ENCODE peak calls at places on chromosomes 3 and 15, in four cellular contexts. K is hepatocyte, J is mammary epithelial cell, V is tibial nerve. T is an unnamed sample.

GRCh38 chr15:91882858-91883586 is 29.5 kb downstream of the SLCO3A1 start:
- DNase-seq in V (no peak), K (no peak), J (no peak), T (no peak)

GRCh38 chr15:82571722-82572222 is 31.5 kb upstream of the RPS17 start:
- DNase-seq in J (peak; percentile 35), K (peak; percentile 75), V (peak; percentile 21), T (no peak)

GRCh38 chr3:14340960-14341708 is 61.3 kb upstream of the SLC6A6 start:
- DNase-seq in V (no peak), J (no peak), K (peak; percentile 38), T (no peak)

GRCh38 chr3:119279844-119280243 is 14.3 kb upstream of the ARHGAP31 start:
- DNase-seq in K (no peak), J (no peak), V (no peak), T (no peak)

GRCh38 chr15:66004618-66005262 is 135.4 kb downstream of the RAB11A start:
- DNase-seq in J (peak; percentile 19), V (no peak), K (peak; percentile 66), T (no peak)

GRCh38 chr3:25855281-25855680 is 65.4 kb downstream of the OXSM start:
- DNase-seq in K (no peak), J (no peak), V (no peak), T (no peak)

GRCh38 chr15:57969355-57969754 is 96.2 kb downstream of the ALDH1A2 start:
- DNase-seq in K (no peak), V (no peak), J (peak; percentile 11), T (no peak)

GRCh38 chr3:160134964-160135363 is 90.3 kb upstream of the C3orf80 start:
- DNase-seq in K (no peak), J (peak; percentile 50), V (no peak), T (no peak)

GRCh38 chr3:179272385-179272784 is 21.5 kb upstream of the KCNMB3 start:
- DNase-seq in J (no peak), K (no peak), V (no peak), T (no peak)

GRCh38 chr3:195808741-195809290 is 2.9 kb downstream of the MUC4 start:
- DNase-seq in J (no peak), V (no peak), K (no peak), T (no peak)

GRCh38 chr3:124174910-124175874 is 183.3 kb upstream of the ROPN1 start:
- DNase-seq in V (no peak), J (no peak), K (no peak), T (no peak)

GRCh38 chr3:8702560-8702959 is 31.0 kb upstream of the CAV3 start:
- DNase-seq in J (no peak), V (no peak), K (no peak), T (no peak)

GRCh38 chr3:178174201-178174880 is 361.9 kb upstream of the KCNMB2 start:
- DNase-seq in J (no peak), V (no peak), K (no peak), T (no peak)

GRCh38 chr3:185320949-185321348 is 42.0 kb upstream of the MAP3K13 start:
- DNase-seq in V (no peak), J (no peak), K (no peak), T (no peak)

GRCh38 chr15:59524331-59524731 is 86.3 kb downstream of the FAM81A start:
- DNase-seq in V (no peak), J (no peak), K (no peak), T (no peak)

GRCh38 chr3:120193554-120193953 is 91.5 kb downstream of the GPR156 start:
- DNase-seq in J (no peak), K (no peak), V (no peak), T (no peak)

GRCh38 chr15:63506537-63507035 is 2.2 kb downstream of the USP3 start:
- DNase-seq in V (no peak), J (no peak), K (no peak), T (no peak)

GRCh38 chr3:179020112-179020511 is 51.5 kb downstream of the ZMAT3 start:
- DNase-seq in V (no peak), J (no peak), K (no peak), T (no peak)

GRCh38 chr3:176987901-176988300 is 209.4 kb downstream of the TBL1XR1 start:
- DNase-seq in V (no peak), J (no peak), K (no peak), T (no peak)

GRCh38 chr15:45133561-45133920 is 3.7 kb downstream of the DUOX1 start:
- DNase-seq in J (peak; percentile 17), K (no peak), V (no peak), T (no peak)

GRCh38 chr3:32872487-32873382 is 54.9 kb downstream of the TRIM71 start:
- DNase-seq in V (peak; percentile 24), J (no peak), K (peak; percentile 47), T (no peak)

DNA sequence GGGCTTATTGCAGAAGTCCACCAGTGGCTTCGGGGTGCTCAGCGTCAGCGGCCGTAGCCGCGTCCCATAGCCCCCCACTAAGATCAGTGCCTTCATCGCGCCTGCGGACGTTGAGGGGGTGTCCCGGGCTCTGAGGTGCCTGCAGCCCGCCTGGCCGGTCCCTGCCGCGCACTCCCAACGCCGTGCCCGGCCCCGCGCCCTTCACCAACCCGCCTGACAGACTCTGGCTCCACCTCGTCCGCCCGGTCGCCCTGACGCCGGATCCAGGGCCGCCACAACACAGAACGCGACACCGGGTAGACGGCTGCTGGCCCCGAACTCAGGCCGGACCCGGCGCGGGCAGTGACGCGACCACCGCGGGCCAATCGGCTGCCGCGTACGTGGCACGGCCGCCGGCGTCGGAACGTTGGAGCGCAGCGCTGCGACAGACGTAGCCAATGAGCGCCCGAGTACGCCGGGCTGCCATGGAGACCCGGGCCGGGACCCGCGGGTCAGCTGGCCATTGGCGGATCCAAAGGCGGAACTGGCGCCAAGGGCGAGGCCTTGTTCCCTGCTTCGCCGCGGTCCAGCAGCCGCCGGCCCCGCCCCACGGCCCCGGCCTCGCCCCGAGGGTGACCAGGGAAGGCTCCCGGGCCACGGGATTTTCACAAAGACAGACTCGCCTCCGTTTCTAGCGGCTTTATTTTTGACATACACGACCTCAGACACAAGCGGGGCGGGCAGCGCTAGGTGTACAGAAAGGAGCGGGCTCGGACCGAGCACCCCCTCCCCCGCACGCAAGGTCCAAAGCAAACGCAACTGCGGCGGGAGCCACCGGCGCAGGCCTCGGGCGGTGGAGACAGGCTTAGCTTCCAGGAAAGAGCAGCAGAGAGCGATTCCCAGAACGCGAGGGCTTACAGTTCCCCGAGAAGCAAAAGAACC is at the start of gene GMPPB:
- DNase-seq in K (peak; percentile 99), J (peak; percentile 97), V (peak; percentile 94), T (peak; percentile 92)
- H3K36me3 ChIP-seq in K (no peaks in the 10 kb centered on the region), J (peaks cover 6% of the 10 kb centered on the region), V (no peaks in the 10 kb centered on the region), T (peaks cover 23% of the 10 kb centered on the region)

GRCh38 chr3:181709537-181710279 is 2.0 kb upstream of the SOX2 start:
- DNase-seq in J (peak; percentile 40), K (peak; percentile 88), V (peak; percentile 64), T (no peak)

GRCh38 chr3:181712190-181712504 is 422 bp downstream of the SOX2 start:
- DNase-seq in K (no peak), J (no peak), V (no peak), T (no peak)

GRCh38 chr3:181712505-181713299 is 977 bp downstream of the SOX2 start:
- DNase-seq in V (peak; percentile 17), K (peak; percentile 35), J (peak; percentile 17), T (no peak)

GRCh38 chr3:181711325-181712135 is at the start of gene SOX2:
- DNase-seq in V (peak; percentile 45), K (peak; percentile 93), J (peak; percentile 53), T (no peak)

GRCh38 chr3:181710581-181711255 is 1.0 kb upstream of the SOX2 start:
- DNase-seq in J (no peak), V (no peak), K (no peak), T (no peak)
- H3K4me3 ChIP-seq in J (no peak overlapping the region), V (peak overlapping the region; percentile 59), K (no peak overlapping the region), T (no peak overlapping the region)

DNA sequence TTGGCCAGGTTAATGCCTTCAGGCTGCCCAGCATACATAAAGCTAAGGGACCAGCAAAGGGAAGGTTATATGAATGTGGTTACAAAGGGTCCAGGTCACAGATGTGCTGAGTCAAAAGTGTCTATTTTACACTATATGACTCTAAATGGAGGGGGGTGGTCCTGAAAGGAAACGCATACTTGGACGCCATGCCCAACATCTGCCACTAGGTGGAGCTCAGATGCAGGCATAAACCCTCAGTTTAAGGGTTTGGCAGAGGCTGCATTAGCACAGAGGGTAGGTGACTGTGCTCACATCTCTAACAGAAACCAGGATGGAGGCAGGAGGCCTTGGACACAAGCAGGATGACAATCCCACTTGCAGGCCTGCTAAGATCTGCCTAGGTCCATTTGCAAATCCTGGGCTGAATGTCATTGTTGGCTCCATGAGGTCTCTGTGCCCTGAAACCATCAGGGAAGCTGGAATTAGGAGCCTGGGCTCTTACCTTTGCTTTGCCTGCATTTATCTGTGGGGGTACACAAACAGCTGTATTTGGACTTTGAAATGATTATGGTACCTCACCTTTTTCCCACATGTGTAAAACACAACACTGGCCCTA is 55.8 kb downstream of the ZNF621 start:
- DNase-seq in J (peak; percentile 47), V (peak; percentile 30), K (peak; percentile 86), T (peak; percentile 75)
- TF ChIP-seq CTCF in J (peak; percentile 95), V (peak; percentile 86), K (peak; percentile 95), T (peak; percentile 95)

GRCh38 chr15:90079619-90080559 is 22.4 kb downstream of the IDH2 start:
- DNase-seq in K (no peak), J (no peak), V (no peak), T (no peak)
- H3K36me3 ChIP-seq in K (no peaks in the 10 kb centered on the region), J (peaks cover 4% of the 10 kb centered on the region), V (peaks cover 2% of the 10 kb centered on the region), T (peaks cover 34% of the 10 kb centered on the region)